ENCODE peak calls at places on chromosomes 1 and 21, in four cellular contexts. V, A, G and W are unnamed samples. For H3K9me3 and H3K4me1, the result is how much of the 10 kb centered on the place peaks cover.

GRCh38 chr1:111412839-111413238 is 14.7 kb downstream of the OVGP1 start:
- DNase-seq in V (no peak), A (no peak), G (no peak), W (no peak)

GRCh38 chr21:38311765-38312164 is 55.0 kb downstream of the KCNJ15 start:
- DNase-seq in V (no peak), A (no peak), G (no peak), W (no peak)

GRCh38 chr1:223129229-223129851 is 13.7 kb downstream of the TLR5 start:
- DNase-seq in V (peak), A (peak), G (peak), W (no peak)

GRCh38 chr1:11749203-11749689 is 12.7 kb upstream of the C1orf167 start:
- DNase-seq in V (no peak), A (peak), G (peak), W (no peak)

GRCh38 chr1:46903481-46903880 is 37.8 kb downstream of the CYP4A11 start:
- DNase-seq in V (no peak), A (no peak), G (no peak), W (no peak)

GRCh38 chr1:149884433-149885363 is 14.7 kb upstream of the BOLA1 start:
- DNase-seq in V (no peak), A (no peak), G (peak), W (no peak)

GRCh38 chr1:7199077-7199779 is 414.0 kb downstream of the CAMTA1 start:
- DNase-seq in V (no peak), A (no peak), G (no peak), W (no peak)

GRCh38 chr1:156664949-156665411 is 12.2 kb downstream of the NES start:
- DNase-seq in V (no peak), A (peak), G (no peak), W (no peak)

GRCh38 chr21:37631319-37632117 is 264.9 kb downstream of the DYRK1A start:
- DNase-seq in V (no peak), A (no peak), G (no peak), W (no peak)

GRCh38 chr1:216224233-216224632 is 199.0 kb downstream of the USH2A start:
- DNase-seq in V (no peak), A (no peak), G (no peak), W (no peak)

GRCh38 chr21:40844935-40845334 is 2.0 kb downstream of the DSCAM start:
- DNase-seq in V (no peak), A (no peak), G (no peak), W (no peak)

GRCh38 chr1:40723196-40723955 is 31.9 kb downstream of the NFYC start:
- DNase-seq in V (no peak), A (no peak), G (no peak), W (no peak)

GRCh38 chr1:217911908-217912307 is 280.8 kb downstream of the SPATA17 start:
- DNase-seq in V (no peak), A (no peak), G (no peak), W (no peak)

GRCh38 chr1:154407866-154408777 is 3.0 kb downstream of the IL6R start:
- DNase-seq in V (no peak), A (no peak), G (no peak), W (no peak)

GRCh38 chr1:46735708-46736324 is 16.9 kb upstream of the EFCAB14 start:
- DNase-seq in V (no peak), A (no peak), G (peak), W (no peak)

GRCh38 chr21:45332981-45333582 is 45.4 kb upstream of the POFUT2 start:
- DNase-seq in V (no peak), A (no peak), G (no peak), W (no peak)

GRCh38 chr1:229562686-229563085 is 4.2 kb upstream of the ABCB10 start:
- DNase-seq in V (no peak), A (no peak), G (no peak), W (no peak)

GRCh38 chr1:45804671-45804973 is 1.2 kb downstream of the MAST2 start:
- DNase-seq in V (no peak), A (no peak), G (no peak), W (no peak)

GRCh38 chr1:57088689-57089088 is 122.9 kb upstream of the C8B start:
- DNase-seq in V (no peak), A (no peak), G (no peak), W (no peak)

GRCh38 chr1:102529446-102529845 is 532.7 kb upstream of the OLFM3 start:
- DNase-seq in V (no peak), A (no peak), G (no peak), W (no peak)

GRCh38 chr1:94898486-94899385 is 28.2 kb downstream of the CNN3 start:
- DNase-seq in V (no peak), A (no peak), G (no peak), W (no peak)

GRCh38 chr1:34984435-34985062 is 598 bp downstream of the TMEM35B start:
- DNase-seq in V (no peak), A (peak), G (peak), W (no peak)

GRCh38 chr1:232622378-232622777 is 7.6 kb downstream of the SIPA1L2 start:
- DNase-seq in V (no peak), A (peak), G (no peak), W (no peak)

GRCh38 chr21:17901458-17902092 is 82.4 kb upstream of the C21orf91 start:
- DNase-seq in V (no peak), A (no peak), G (no peak), W (no peak)

GRCh38 chr1:183244466-183244865 is 58.4 kb downstream of the LAMC2 start:
- DNase-seq in V (peak), A (peak), G (no peak), W (peak)

GRCh38 chr1:30310966-30311742 is 412.2 kb downstream of the MATN1 start:
- DNase-seq in V (peak), A (no peak), G (no peak), W (no peak)

GRCh38 chr1:94250341-94250740 is 13.0 kb upstream of the ARHGAP29 start:
- DNase-seq in V (no peak), A (no peak), G (no peak), W (no peak)

GRCh38 chr1:157000686-157001085 is 44.9 kb downstream of the ARHGEF11 start:
- DNase-seq in V (no peak), A (no peak), G (no peak), W (no peak)

GRCh38 chr1:160996195-160996594 is 24.8 kb downstream of the F11R start:
- DNase-seq in V (no peak), A (no peak), G (no peak), W (no peak)

GRCh38 chr1:197391303-197392226 is 123.5 kb downstream of the CRB1 start:
- DNase-seq in V (no peak), A (no peak), G (no peak), W (no peak)

GRCh38 chr1:167799747-167800146 is 78.0 kb downstream of the MPZL1 start:
- DNase-seq in V (no peak), A (no peak), G (no peak), W (no peak)

GRCh38 chr1:167805041-167805556 is 83.3 kb downstream of the MPZL1 start:
- DNase-seq in V (no peak), A (no peak), G (no peak), W (no peak)

GRCh38 chr1:167800241-167800640 is 78.5 kb downstream of the MPZL1 start:
- DNase-seq in V (no peak), A (no peak), G (no peak), W (no peak)

GRCh38 chr1:167803358-167804217 is 81.8 kb downstream of the MPZL1 start:
- DNase-seq in V (peak), A (peak), G (peak), W (no peak)

GRCh38 chr1:167802235-167802634 is 80.5 kb downstream of the MPZL1 start:
- DNase-seq in V (no peak), A (no peak), G (no peak), W (no peak)
- TF ChIP-seq POLR2AphosphoS5 in V (no peak), A (no peak), G (no peak), W (no peak)

DNA sequence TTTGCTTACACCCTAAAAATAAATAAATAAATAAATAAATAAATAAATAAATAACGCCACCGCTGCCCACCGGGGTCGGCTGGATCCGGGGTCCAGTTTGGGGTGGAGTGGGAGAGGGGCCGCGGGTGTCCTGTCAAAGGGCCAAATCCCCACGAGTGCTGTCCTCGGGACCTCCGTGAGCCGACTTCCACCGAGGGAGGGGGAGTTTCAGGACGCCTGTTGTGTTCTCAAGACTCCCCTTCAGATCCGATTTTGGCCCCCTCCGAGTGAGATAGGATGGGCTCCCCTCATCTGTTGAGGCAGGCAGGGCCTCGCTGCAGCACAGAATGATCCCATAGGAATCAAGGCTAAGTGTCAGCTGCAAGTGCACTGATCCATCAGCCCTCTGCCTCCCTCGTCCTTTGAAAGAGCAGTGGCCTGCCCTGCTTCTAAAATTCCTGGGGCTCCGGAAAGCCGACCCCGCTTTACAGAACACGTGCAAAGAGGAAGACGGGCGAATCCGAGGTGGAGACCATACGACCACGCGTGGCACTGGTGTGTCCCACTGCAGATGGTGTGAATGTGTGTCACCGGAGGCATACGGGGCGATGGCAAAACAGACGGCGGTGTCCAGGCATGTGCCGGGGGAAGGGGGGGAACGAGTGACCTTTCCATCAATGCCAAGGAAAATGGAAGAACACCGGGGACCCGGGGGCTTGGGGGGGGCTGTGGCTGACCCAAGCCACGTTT is 3880.5 kb downstream of the SRGAP2C start:
- DNase-seq in V (peak), A (no peak), G (no peak), W (no peak)
- H3K9me3 ChIP-seq in V (under half), A (under half), G (under half), W (under half)

GRCh38 chr1:206663832-206664652 is 20.7 kb upstream of the MAPKAPK2 start:
- DNase-seq in V (no peak), A (peak), G (peak), W (no peak)
- H3K4me1 ChIP-seq in V (under half), A (under half), G (under half), W (under half)

GRCh38 chr1:225652726-225653462 is at the start of gene ENAH:
- DNase-seq in V (peak), A (peak), G (peak), W (no peak)
- TF ChIP-seq POLR2AphosphoS5 in V (no peak), A (peak), G (no peak), W (no peak)

DNA sequence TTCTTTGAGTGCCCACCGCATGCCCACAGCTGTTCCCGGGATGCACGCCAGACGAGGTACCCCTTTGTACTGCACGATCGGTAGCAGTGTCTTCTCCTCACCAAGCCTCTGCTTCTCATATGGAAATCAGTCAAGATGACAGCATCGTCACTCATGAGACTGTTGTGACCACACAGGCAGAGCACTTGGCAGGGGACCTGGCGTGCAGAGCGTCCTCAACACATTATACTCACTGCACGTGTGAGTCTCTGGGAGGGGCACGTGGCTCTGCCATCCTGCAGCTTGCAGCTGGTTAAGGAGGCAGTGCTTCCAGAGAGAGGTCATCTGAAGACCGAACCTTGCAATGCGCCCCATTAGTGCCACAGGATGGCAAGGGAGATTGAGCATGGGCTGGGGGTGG is 266.8 kb downstream of the NPHP4 start:
- DNase-seq in V (peak), A (no peak), G (no peak), W (no peak)
- H3K9me3 ChIP-seq in V (under half), A (under half), G (under half), W (under half)

GRCh38 chr1:41890841-41891311 is 27.8 kb downstream of the HIVEP3 start:
- DNase-seq in V (no peak), A (no peak), G (no peak), W (no peak)
- H3K4me1 ChIP-seq in V (under half), A (under half), G (under half), W (under half)

DNA sequence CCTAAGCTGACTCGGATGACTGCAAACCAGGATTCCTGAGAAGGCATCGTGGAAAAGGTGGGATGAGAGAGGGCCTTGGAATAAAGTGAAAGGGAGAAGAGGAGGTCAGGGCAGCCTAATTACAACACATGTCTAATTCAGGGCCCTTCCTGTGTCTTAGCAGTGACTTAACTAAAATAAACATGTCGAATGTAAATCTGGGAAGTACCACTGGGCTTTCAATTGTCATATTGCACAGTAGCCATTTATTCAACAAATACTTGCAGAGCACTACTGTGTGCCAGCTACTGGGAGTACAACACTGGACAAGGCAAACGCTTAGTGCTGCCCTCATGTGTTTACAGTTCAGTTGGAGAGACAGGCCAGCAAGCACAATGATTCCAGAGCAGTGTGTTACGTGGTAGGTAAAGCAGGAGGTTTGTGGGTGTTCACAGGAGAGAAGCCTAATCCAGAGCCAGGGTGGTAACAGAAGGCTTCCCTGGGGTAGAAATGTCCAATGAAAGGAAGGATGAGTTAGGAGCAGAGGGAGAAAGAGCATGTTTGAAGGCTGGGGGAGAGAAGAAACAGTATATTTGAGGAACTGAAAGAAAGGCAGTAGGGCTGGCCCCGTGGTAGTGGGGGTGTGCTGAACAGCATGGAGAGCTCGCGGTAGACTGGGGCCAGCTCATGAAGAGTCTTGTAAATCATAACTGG is 38.0 kb upstream of the RASAL2 start:
- DNase-seq in V (no peak), A (no peak), G (no peak), W (no peak)
- TF ChIP-seq POLR2AphosphoS5 in V (no peak), A (no peak), G (no peak), W (no peak)

GRCh38 chr1:81128079-81128478 is 672.7 kb upstream of the ADGRL2 start:
- DNase-seq in V (no peak), A (no peak), G (no peak), W (no peak)
- H3K9me3 ChIP-seq in V (under half), A (under half), G (under half), W (under half)

GRCh38 chr1:150974580-150975478 is at the start of gene CERS2:
- DNase-seq in V (peak), A (peak), G (peak), W (no peak)
- H3K4me1 ChIP-seq in V (half or more), A (half or more), G (half or more), W (half or more)

DNA sequence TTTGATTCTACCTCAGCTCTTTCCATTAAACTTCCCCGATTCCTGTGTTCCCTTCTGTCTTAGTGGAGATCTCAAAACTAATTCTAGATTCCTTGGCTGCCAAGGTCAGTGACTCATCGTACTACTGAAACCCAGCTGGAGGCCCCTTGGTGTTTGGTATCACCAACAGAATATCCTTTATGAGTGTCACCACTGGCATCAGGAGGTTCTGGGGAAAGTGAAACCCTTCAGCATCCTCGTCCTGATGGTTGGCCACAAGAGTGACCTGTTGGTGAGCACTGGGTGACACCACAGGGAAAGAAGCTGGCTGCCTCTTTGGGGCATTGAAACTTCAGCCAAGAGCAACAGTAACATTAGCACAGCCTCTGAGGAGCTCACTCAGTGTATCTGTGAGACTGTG is 9.6 kb downstream of the RAB42 start:
- DNase-seq in V (no peak), A (no peak), G (no peak), W (no peak)
- TF ChIP-seq POLR2AphosphoS5 in V (no peak), A (no peak), G (no peak), W (no peak)